ENCODE peak calls at places on chromosomes 16 and 17, in four cellular contexts. N, H, D and T are unnamed samples.

GRCh38 chr17:45895969-45896793 is 1.8 kb downstream of the MAPT start:
- DNase-seq in N (no peak), H (no peak), D (no peak), T (no peak)

GRCh38 chr16:84458606-84459516 is 45.6 kb downstream of the MEAK7 start:
- DNase-seq in N (peak), H (peak), D (no peak), T (peak)

GRCh38 chr16:71792176-71792575 is 16.5 kb downstream of the AP1G1 start:
- DNase-seq in N (no peak), H (no peak), D (no peak), T (no peak)

GRCh38 chr17:48160177-48160967 is 52.8 kb downstream of the SNX11 start:
- DNase-seq in N (no peak), H (no peak), D (no peak), T (no peak)

GRCh38 chr16:15704545-15704987 is 54.5 kb downstream of the NDE1 start:
- DNase-seq in N (peak), H (peak), D (peak), T (no peak)

GRCh38 chr17:37742762-37743611 is 1.9 kb downstream of the HNF1B start:
- DNase-seq in N (no peak), H (no peak), D (no peak), T (no peak)

GRCh38 chr16:1069154-1069553 is 3.4 kb upstream of the SSTR5 start:
- DNase-seq in N (no peak), H (no peak), D (no peak), T (no peak)

GRCh38 chr17:48800626-48801217 is 16.3 kb downstream of the TTLL6 start:
- DNase-seq in N (no peak), H (no peak), D (no peak), T (no peak)

GRCh38 chr17:50272711-50273653 is 1.3 kb upstream of the TMEM92 start:
- DNase-seq in N (peak), H (no peak), D (no peak), T (peak)

GRCh38 chr16:1920727-1921155 is 2.5 kb upstream of the HS3ST6 start:
- DNase-seq in N (no peak), H (no peak), D (no peak), T (peak)

GRCh38 chr17:11980813-11981212 is 16.5 kb downstream of the ZNF18 start:
- DNase-seq in N (no peak), H (no peak), D (no peak), T (no peak)

GRCh38 chr17:3020381-3020780 is 43.0 kb downstream of the OR1D5 start:
- DNase-seq in N (peak), H (peak), D (no peak), T (no peak)

DNA sequence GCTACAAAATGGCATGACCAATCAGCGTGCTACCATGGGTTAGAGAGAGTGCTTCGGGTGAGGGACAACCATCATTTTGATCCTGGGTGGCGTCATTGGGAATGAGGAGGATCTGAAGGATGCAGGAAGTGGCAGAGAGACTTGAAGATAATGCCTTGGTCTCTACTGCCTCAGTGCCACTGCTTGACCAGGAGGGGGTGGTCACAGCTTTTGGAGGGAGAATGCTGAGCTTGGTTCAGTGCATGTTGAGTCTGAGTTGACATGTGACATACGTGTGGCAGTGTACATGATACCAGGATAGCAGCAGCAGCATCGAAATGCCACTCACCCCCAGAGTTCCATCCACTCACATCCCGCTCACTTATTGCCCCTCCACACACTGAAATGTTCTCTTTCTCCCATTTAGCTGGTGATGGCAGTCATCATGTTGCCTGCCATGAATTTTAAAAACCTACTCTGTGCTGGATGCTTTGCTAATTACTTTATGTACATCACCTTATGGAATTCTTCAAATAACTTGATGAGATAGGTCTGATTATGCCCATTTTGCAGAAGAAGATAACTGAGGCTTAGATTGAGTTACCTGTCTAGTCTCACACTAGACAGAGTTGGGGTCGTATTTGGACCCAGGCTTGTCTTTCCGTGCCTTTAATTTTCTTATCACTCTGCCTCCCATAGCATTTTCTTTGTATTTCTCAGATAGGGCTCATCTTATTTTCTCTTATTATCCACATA is 36.7 kb downstream of the ARSG start:
- DNase-seq in N (no peak), H (no peak), D (no peak), T (no peak)
- TF ChIP-seq CTCF in N (no peak), H (no peak), D (no peak), T (no peak)

DNA sequence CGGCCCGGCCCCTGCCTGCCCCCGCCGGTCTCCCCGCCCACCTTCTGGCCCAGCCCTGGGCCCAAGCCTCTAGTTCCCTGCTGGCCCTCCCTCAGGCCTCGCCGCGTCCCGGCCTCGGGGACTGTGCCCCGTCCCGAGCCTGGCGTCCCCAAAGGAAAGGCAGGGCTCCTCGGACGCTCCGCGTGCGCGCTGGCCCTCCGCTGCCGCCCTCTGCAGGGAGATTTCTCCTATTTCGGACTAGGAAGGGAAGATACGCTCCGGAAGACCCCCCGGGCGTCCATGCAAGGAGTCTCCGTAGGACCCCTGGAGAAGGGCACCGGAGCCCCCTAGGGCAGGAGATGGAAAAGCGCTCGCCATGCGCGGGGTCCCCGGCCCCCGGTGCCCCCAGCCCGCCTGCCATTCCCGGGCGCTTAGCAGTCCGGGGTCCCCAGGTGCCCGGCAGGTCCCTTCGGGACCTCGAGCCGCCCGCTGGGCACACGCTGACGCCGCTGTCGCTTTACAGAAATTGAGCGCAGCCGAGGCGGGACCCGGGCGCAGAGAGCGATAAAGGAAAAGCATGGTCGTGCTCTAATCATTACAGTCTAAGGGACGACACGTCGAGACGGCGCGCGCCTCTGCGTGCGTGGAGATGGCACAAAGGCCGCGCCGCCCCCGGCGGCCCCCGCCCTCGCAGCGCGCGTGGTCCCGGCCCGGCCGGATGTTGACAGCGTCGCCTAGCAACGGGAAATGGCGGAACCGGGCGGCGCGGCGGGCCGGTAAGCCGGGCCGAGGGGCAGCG is at the start of gene CCDC40:
- DNase-seq in N (peak), H (peak), D (peak), T (peak)
- TF ChIP-seq CTCF in N (no peak), H (no peak), D (no peak), T (peak)

GRCh38 chr16:13552062-13552959 is 367.6 kb upstream of the ERCC4 start:
- DNase-seq in N (no peak), H (no peak), D (no peak), T (no peak)
- TF ChIP-seq CTCF in N (no peak), H (no peak), D (no peak), T (no peak)

GRCh38 chr16:60755907-60756306 is 1280.3 kb downstream of the CDH8 start:
- DNase-seq in N (no peak), H (no peak), D (no peak), T (no peak)
- TF ChIP-seq CTCF in N (no peak), H (no peak), D (no peak), T (no peak)

GRCh38 chr17:74603746-74604145 is 11.7 kb upstream of the CD300LD start:
- DNase-seq in N (no peak), H (no peak), D (no peak), T (no peak)

GRCh38 chr17:74603032-74603635 is 11.1 kb upstream of the CD300LD start:
- DNase-seq in N (no peak), H (no peak), D (no peak), T (no peak)

GRCh38 chr17:74604200-74604599 is 12.1 kb upstream of the CD300LD start:
- DNase-seq in N (no peak), H (no peak), D (no peak), T (no peak)

GRCh38 chr17:74599531-74599939 is 7.5 kb upstream of the CD300LD start:
- DNase-seq in N (no peak), H (no peak), D (no peak), T (no peak)

GRCh38 chr17:74601944-74602572 is 10.0 kb upstream of the CD300LD start:
- DNase-seq in N (no peak), H (no peak), D (no peak), T (no peak)
- TF ChIP-seq CTCF in N (peak), H (peak), D (no peak), T (peak)

DNA sequence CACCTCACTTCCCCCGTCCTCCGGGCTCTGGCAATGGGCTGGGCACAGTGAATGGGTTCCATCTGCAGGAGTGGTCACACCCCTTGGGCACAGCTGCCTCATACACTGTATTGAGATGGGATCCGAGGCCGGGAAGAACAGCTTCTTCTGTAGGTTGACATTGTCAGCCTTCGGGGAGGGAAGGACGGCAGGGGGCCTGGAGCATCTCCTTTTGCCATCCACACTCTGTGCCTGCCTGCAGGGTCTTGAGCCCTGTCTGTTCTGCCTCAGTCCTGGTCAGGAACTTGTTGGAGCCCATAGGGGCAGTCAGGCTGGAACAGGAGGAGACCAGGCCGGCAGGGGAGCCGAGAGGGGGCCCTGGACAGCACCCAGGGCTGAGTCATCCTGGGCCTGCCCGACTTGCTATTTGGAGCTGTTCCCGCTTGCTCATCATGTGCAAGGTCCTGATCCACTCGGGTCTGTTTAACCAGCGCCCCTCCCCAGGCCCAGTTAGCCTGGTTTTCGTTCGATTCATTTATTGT is 286.8 kb downstream of the SEC14L1 start:
- DNase-seq in N (no peak), H (peak), D (no peak), T (no peak)
- TF ChIP-seq CTCF in N (no peak), H (no peak), D (no peak), T (no peak)

GRCh38 chr17:57772774-57773173 is 27.7 kb upstream of the CCDC182 start:
- DNase-seq in N (no peak), H (no peak), D (no peak), T (no peak)
- TF ChIP-seq CTCF in N (no peak), H (no peak), D (no peak), T (no peak)